ENCODE peak calls at places on chromosomes 5 and 9, in five cellular contexts. J, A, H, Z and D are unnamed samples.

GRCh38 chr9:125423964-125424363 is 162.3 kb downstream of the GAPVD1 start:
- DNase-seq in Z (no peak), A (no peak), H (no peak), J (no peak), D (no peak)

GRCh38 chr5:179256229-179257189 is 88.8 kb downstream of the ADAMTS2 start:
- DNase-seq in H (no peak), J (no peak), Z (no peak), A (peak), D (no peak)

GRCh38 chr9:124590886-124591641 is 83.9 kb upstream of the NR5A1 start:
- DNase-seq in H (no peak), Z (no peak), A (no peak), J (peak), D (no peak)

GRCh38 chr9:88418025-88418424 is 29.8 kb downstream of the SPIN1 start:
- DNase-seq in A (no peak), H (no peak), J (no peak), Z (no peak), D (no peak)

GRCh38 chr9:13934411-13934810 is 379.5 kb downstream of the NFIB start:
- DNase-seq in H (no peak), Z (peak), A (no peak), J (no peak), D (no peak)

GRCh38 chr9:112135706-112136105 is 39.4 kb downstream of the SUSD1 start:
- DNase-seq in H (no peak), J (peak), Z (no peak), A (peak), D (peak)

GRCh38 chr5:11075010-11075860 is 314.2 kb upstream of the DAP start:
- DNase-seq in A (no peak), H (no peak), Z (no peak), J (no peak), D (no peak)

GRCh38 chr5:96703384-96703910 is 41.3 kb downstream of the CAST start:
- DNase-seq in H (no peak), J (peak), A (peak), Z (no peak), D (no peak)

GRCh38 chr9:19995619-19996018 is 206.8 kb upstream of the SLC24A2 start:
- DNase-seq in A (no peak), J (no peak), Z (no peak), H (no peak), D (no peak)

GRCh38 chr9:91560301-91560700 is 136.7 kb upstream of the NFIL3 start:
- DNase-seq in A (peak), Z (no peak), J (no peak), H (no peak), D (no peak)

GRCh38 chr9:129394011-129394919 is 216.2 kb upstream of the IER5L start:
- DNase-seq in A (no peak), J (no peak), Z (no peak), H (no peak), D (peak)

GRCh38 chr9:126957687-126958053 is 43.1 kb downstream of the RALGPS1 start:
- DNase-seq in A (peak), Z (no peak), J (peak), H (no peak), D (no peak)

GRCh38 chr9:10059044-10059443 is 553.8 kb downstream of the PTPRD start:
- DNase-seq in Z (peak), H (no peak), A (peak), J (peak), D (no peak)

GRCh38 chr9:98491778-98492177 is 217.0 kb downstream of the GABBR2 start:
- DNase-seq in J (peak), Z (no peak), A (peak), H (no peak), D (no peak)